ENCODE peak calls at places on chromosome 22, in four cellular contexts. I, R, N and Q are unnamed samples.

GRCh38 chr22:36725366-36726006 is 21.9 kb upstream of the CACNG2 start:
- DNase-seq in I (no peak), R (peak; percentile 41), N (no peak), Q (no peak)

GRCh38 chr22:49368976-49369725 is 458.5 kb downstream of the BRD1 start:
- DNase-seq in I (no peak), R (peak; percentile 33), N (no peak), Q (no peak)

GRCh38 chr22:22571429-22571828 is 12.4 kb upstream of the PRAME start:
- DNase-seq in I (no peak), R (no peak), N (no peak), Q (no peak)

GRCh38 chr22:17897411-17897810 is 123.1 kb upstream of the BID start:
- DNase-seq in I (no peak), R (no peak), N (no peak), Q (no peak)

GRCh38 chr22:36736701-36737320 is 33.3 kb upstream of the CACNG2 start:
- DNase-seq in I (no peak), R (peak; percentile 28), N (no peak), Q (no peak)

GRCh38 chr22:39489094-39490068 is 12.7 kb upstream of the MIEF1 start:
- DNase-seq in I (no peak), R (no peak), N (no peak), Q (no peak)

GRCh38 chr22:45731041-45731797 is 59.6 kb downstream of the ATXN10 start:
- DNase-seq in I (no peak), R (no peak), N (no peak), Q (no peak)

GRCh38 chr22:37806409-37807338 is 1.1 kb upstream of the GCAT start:
- DNase-seq in I (peak; percentile 34), R (no peak), N (no peak), Q (no peak)

GRCh38 chr22:49925525-49926128 is 7.2 kb downstream of the CRELD2 start:
- DNase-seq in I (no peak), R (no peak), N (no peak), Q (no peak)

GRCh38 chr22:46726066-46726985 is 11.7 kb downstream of the CERK start:
- DNase-seq in I (no peak), R (no peak), N (no peak), Q (no peak)

GRCh38 chr22:44523981-44524759 is 26.1 kb upstream of the RTL6 start:
- DNase-seq in I (no peak), R (peak; percentile 28), N (no peak), Q (no peak)

GRCh38 chr22:17780116-17780740 is 6.0 kb upstream of the BID start:
- DNase-seq in I (no peak), R (no peak), N (no peak), Q (no peak)

GRCh38 chr22:20943104-20943933 is 23.7 kb upstream of the AIFM3 start:
- DNase-seq in I (no peak), R (no peak), N (no peak), Q (no peak)

GRCh38 chr22:45604239-45604711 is 67.4 kb upstream of the ATXN10 start:
- DNase-seq in I (no peak), R (no peak), N (no peak), Q (no peak)

GRCh38 chr22:32281092-32281491 is 25.9 kb upstream of the SLC5A4 start:
- DNase-seq in I (no peak), R (no peak), N (no peak), Q (no peak)

GRCh38 chr22:50303848-50304527 is 3.5 kb downstream of the PLXNB2 start:
- DNase-seq in I (peak; percentile 71), R (no peak), N (no peak), Q (no peak)

GRCh38 chr22:39021552-39022250 is 774 bp downstream of the APOBEC3D start:
- DNase-seq in I (no peak), R (no peak), N (no peak), Q (no peak)

GRCh38 chr22:21651521-21652009 is 9.5 kb downstream of the SDF2L1 start:
- DNase-seq in I (no peak), R (no peak), N (no peak), Q (no peak)

GRCh38 chr22:46240917-46241316 is 9.2 kb downstream of the CDPF1 start:
- DNase-seq in I (no peak), R (no peak), N (no peak), Q (no peak)

GRCh38 chr22:50056214-50056972 is 1.7 kb downstream of the TTLL8 start:
- DNase-seq in I (no peak), R (no peak), N (no peak), Q (no peak)

GRCh38 chr22:50606561-50607365 is 6.2 kb downstream of the MAPK8IP2 start:
- DNase-seq in I (no peak), R (no peak), N (no peak), Q (no peak)

GRCh38 chr22:25081409-25081824 is 118.2 kb upstream of the CRYBB3 start:
- DNase-seq in I (peak; percentile 26), R (no peak), N (peak; percentile 9), Q (no peak)

GRCh38 chr22:41589260-41589600 is 410 bp downstream of the PMM1 start:
- DNase-seq in I (no peak), R (no peak), N (no peak), Q (no peak)

GRCh38 chr22:44746061-44746789 is 6.2 kb upstream of the ARHGAP8 start:
- DNase-seq in I (no peak), R (no peak), N (no peak), Q (no peak)